ENCODE peak calls at places on chromosomes 11 and 22, in six cellular contexts. V, X, Y, J, D and L are unnamed samples.

GRCh38 chr11:78651923-78652602 is 77.4 kb upstream of the NARS2 start:
- DNase-seq in V (no peak), X (no peak), Y (no peak), J (no peak), D (no peak), L (no peak)

GRCh38 chr11:78200553-78200952 is 11.8 kb downstream of the USP35 start:
- DNase-seq in V (no peak), X (no peak), Y (no peak), J (no peak), D (no peak), L (no peak)

GRCh38 chr22:23119492-23120414 is 22.0 kb downstream of the RSPH14 start:
- DNase-seq in V (no peak), X (no peak), Y (peak; percentile 63), J (no peak), D (no peak), L (no peak)

GRCh38 chr22:38132794-38133193 is 22.3 kb upstream of the BAIAP2L2 start:
- DNase-seq in V (no peak), X (no peak), Y (no peak), J (no peak), D (no peak), L (no peak)

GRCh38 chr22:46775364-46775758 is 12.9 kb downstream of the TBC1D22A start:
- DNase-seq in V (no peak), X (no peak), Y (no peak), J (no peak), D (no peak), L (no peak)

GRCh38 chr22:29108137-29108536 is 35.3 kb downstream of the KREMEN1 start:
- DNase-seq in V (peak; percentile 68), X (peak; percentile 58), Y (no peak), J (no peak), D (no peak), L (no peak)

GRCh38 chr11:11798586-11799438 is 43.0 kb upstream of the USP47 start:
- DNase-seq in V (no peak), X (peak; percentile 78), Y (peak; percentile 77), J (peak; percentile 76), D (peak; percentile 66), L (peak; percentile 88)

GRCh38 chr11:32173435-32173834 is 82.6 kb downstream of the RCN1 start:
- DNase-seq in V (peak; percentile 32), X (peak; percentile 68), Y (no peak), J (peak; percentile 27), D (peak; percentile 86), L (peak; percentile 49)

GRCh38 chr22:40635008-40635939 is 1.2 kb downstream of the MRTFA start:
- DNase-seq in V (no peak), X (peak; percentile 60), Y (no peak), J (no peak), D (no peak), L (no peak)

GRCh38 chr22:22710719-22711531 is 66.5 kb downstream of the GGTLC2 start:
- DNase-seq in V (no peak), X (peak; percentile 17), Y (peak; percentile 74), J (peak; percentile 52), D (peak; percentile 61), L (peak; percentile 77)

GRCh38 chr11:71999360-71999759 is 651 bp downstream of the IL18BP start:
- DNase-seq in V (no peak), X (peak; percentile 52), Y (no peak), J (no peak), D (no peak), L (no peak)

GRCh38 chr11:64267207-64267945 is 16.0 kb downstream of the PLCB3 start:
- DNase-seq in V (no peak), X (no peak), Y (no peak), J (no peak), D (no peak), L (peak; percentile 60)

GRCh38 chr11:65559951-65560537 is 1.9 kb upstream of the LTBP3 start:
- DNase-seq in V (peak; percentile 92), X (peak; percentile 53), Y (no peak), J (no peak), D (no peak), L (peak; percentile 63)

GRCh38 chr22:22394589-22394988 is 114.0 kb downstream of the ZNF280B start:
- DNase-seq in V (no peak), X (no peak), Y (peak; percentile 80), J (peak; percentile 73), D (no peak), L (no peak)

GRCh38 chr11:12800032-12800671 is 125.9 kb downstream of the TEAD1 start:
- DNase-seq in V (peak; percentile 87), X (peak; percentile 81), Y (no peak), J (no peak), D (no peak), L (peak; percentile 48)

GRCh38 chr22:35539910-35540599 is 576 bp upstream of the RASD2 start:
- DNase-seq in V (peak; percentile 42), X (peak; percentile 22), Y (peak; percentile 68), J (peak; percentile 67), D (peak; percentile 78), L (peak; percentile 74)

GRCh38 chr11:59053387-59053786 is 32.7 kb upstream of the GLYATL1B start:
- DNase-seq in V (peak; percentile 25), X (peak; percentile 49), Y (peak; percentile 76), J (peak; percentile 65), D (peak; percentile 74), L (peak; percentile 75)

GRCh38 chr11:66529655-66530054 is 16.2 kb downstream of the ZDHHC24 start:
- DNase-seq in V (no peak), X (no peak), Y (no peak), J (no peak), D (no peak), L (no peak)

GRCh38 chr22:39444937-39445465 is 11.8 kb upstream of the MGAT3 start:
- DNase-seq in V (no peak), X (no peak), Y (no peak), J (no peak), D (no peak), L (no peak)

GRCh38 chr11:3197044-3197715 is 21.4 kb downstream of the MRGPRG start:
- DNase-seq in V (no peak), X (no peak), Y (no peak), J (no peak), D (no peak), L (no peak)

GRCh38 chr22:43951391-43951790 is 3.9 kb upstream of the SAMM50 start:
- DNase-seq in V (no peak), X (no peak), Y (no peak), J (no peak), D (no peak), L (no peak)

GRCh38 chr11:65041206-65042035 is at the start of gene SAC3D1:
- DNase-seq in V (no peak), X (peak; percentile 17), Y (peak; percentile 40), J (peak; percentile 69), D (peak; percentile 87), L (no peak)

GRCh38 chr11:96096360-96096759 is 172.5 kb upstream of the MTMR2 start:
- DNase-seq in V (no peak), X (no peak), Y (no peak), J (no peak), D (no peak), L (no peak)

GRCh38 chr11:123504401-123504800 is 74.3 kb downstream of the GRAMD1B start:
- DNase-seq in V (no peak), X (no peak), Y (no peak), J (peak; percentile 72), D (no peak), L (no peak)

DNA sequence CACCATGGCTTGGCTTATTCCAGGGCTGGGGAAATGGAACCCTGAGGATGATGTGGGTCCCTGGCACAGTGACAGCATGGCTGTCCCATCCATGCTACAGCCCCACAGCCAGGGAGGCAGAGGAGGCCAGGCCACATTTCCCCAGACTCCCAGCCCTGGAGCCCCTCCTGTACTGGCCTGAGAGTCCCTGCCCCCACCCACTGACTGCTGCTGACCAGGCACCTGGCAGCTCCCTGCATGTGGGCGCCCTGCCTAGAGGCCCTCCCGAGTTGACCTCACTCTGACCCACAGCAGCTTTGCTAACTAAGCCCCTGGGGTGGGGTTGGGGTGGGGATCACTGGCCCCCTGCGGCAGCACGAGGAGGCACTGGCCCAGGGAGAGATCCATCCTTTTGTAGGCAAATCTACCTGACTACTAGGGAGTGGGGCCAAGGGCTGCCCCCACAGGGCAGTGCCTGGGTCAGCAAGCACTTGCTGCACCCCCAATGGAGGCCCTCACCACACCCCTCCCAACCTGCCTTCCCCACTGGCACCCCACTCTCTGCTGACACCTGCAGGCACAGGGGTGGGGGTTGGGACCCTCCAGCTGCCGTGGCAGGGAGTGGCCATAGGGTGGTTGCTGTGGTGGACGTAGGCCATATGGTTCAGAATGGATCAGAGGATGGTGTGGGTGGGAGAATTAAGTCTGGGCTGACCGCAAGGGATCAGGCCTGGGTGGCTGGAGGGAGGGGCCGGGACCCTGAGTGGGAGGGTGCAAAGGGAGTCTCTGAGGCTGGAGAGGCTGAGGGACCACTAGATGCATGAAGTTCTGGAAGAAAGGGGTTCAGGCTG is 17.4 kb downstream of the ARVCF start:
- DNase-seq in V (no peak), X (no peak), Y (no peak), J (no peak), D (no peak), L (no peak)
- TF ChIP-seq CTCF in V (no peak), X (no peak), Y (no peak), J (no peak), D (no peak), L (no peak)

GRCh38 chr11:75263944-75264349 is 23.4 kb downstream of the TPBGL start:
- DNase-seq in V (no peak), X (peak; percentile 12), Y (no peak), J (no peak), D (peak; percentile 1), L (no peak)
- H3K9me3 ChIP-seq in V (no peaks in the 10 kb centered on the region), X (no peaks in the 10 kb centered on the region), Y (no peaks in the 10 kb centered on the region), J (no peaks in the 10 kb centered on the region), D (no peaks in the 10 kb centered on the region), L (no peaks in the 10 kb centered on the region)

DNA sequence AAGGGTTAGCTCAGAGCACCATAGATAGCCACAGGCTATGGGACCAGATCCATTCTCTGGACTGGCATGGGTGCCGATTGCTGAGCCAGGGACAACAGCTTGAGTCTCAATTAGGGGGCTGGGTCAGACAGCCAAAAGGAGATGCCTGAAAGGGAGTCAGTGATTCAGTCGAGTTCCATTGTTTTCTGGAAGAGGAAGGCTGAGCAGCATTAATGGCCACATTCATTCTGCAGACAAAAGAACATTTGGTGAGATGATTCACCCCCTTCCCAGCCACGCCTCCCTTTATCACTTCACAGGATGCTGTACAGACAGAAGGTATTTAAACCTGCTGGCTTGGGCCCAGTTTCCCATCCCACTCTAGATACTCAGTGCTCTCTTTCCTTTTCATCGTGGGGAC is 131.9 kb downstream of the ADAMTS15 start:
- DNase-seq in V (peak; percentile 98), X (peak; percentile 84), Y (no peak), J (no peak), D (peak; percentile 89), L (no peak)
- H3K9ac ChIP-seq in V (peak overlapping the region; percentile 70), X (no peak overlapping the region), Y (no peak overlapping the region), J (no peak overlapping the region), D (no peak overlapping the region), L (no peak overlapping the region)

DNA sequence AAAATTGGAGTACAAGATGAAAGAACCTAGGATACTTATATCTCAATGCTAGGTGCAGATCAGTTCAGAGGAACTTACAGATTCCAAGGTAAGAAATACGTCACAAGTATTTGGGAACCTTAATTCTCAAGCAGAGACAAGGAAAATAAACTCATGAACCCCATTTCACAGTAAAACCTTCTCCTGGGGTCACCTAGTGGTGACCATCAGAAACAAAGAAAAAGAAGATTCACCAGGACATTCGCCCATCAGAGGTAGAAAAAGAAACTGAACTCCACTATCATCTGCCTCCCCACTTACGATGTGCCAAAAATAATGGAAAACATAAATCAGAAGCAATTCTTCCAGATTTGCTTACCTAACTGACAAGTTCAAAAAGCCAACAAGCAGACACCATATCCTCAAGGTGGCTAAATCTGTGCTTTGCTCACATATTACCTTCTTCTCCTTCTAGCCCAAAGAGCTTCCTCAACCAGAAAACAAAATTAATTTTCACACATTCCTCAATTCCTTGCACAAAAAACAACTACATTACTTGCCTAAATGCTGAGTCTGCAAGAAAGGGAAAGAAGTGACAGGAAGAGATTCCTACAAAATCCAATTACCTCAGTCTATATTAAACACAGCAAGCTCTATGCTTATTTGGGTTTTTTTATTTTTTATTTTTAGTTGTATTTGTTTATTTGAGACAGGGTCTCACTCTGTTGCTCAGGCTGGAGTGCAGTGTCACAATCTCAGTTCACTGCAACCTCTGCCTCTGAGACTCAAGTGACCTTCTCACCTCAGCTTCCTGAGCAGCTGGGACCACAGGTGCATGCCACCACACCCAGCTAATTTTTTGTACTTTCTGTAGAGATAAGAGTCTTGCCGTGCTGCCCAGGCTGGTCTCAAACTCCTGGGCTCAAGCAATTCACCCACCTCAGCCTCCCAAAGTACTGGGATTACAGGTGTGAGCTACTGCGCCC is 4.7 kb downstream of the DENND5A start:
- DNase-seq in V (no peak), X (no peak), Y (no peak), J (peak; percentile 77), D (no peak), L (no peak)
- TF ChIP-seq CTCF in V (no peak), X (no peak), Y (no peak), J (peak; percentile 39), D (peak; percentile 24), L (no peak)